ENCODE peak calls at places on chromosomes 1 and 21, in four cellular contexts. One of them, this sample, is unnamed. For H3K4me1 and H3K9me3, the result is how much of the 10 kb centered on the place peaks cover.

GRCh38 chr1:114554577-114554976 is 26.8 kb downstream of the BCAS2 start:
- DNase-seq in esophagus muscularis mucosa: no peak
- DNase-seq in lung: no peak
- DNase-seq in upper lobe of right lung: no peak
- DNase-seq in this sample: no peak

GRCh38 chr1:93864175-93864574 is 14.8 kb downstream of the DNTTIP2 start:
- DNase-seq in esophagus muscularis mucosa: no peak
- DNase-seq in lung: no peak
- DNase-seq in upper lobe of right lung: no peak
- DNase-seq in this sample: no peak

GRCh38 chr1:58454343-58454742 is 92.2 kb downstream of the OMA1 start:
- DNase-seq in esophagus muscularis mucosa: no peak
- DNase-seq in lung: no peak
- DNase-seq in upper lobe of right lung: no peak
- DNase-seq in this sample: no peak

GRCh38 chr1:234776875-234777849 is 167.2 kb upstream of the IRF2BP2 start:
- DNase-seq in esophagus muscularis mucosa: peak
- DNase-seq in lung: no peak
- DNase-seq in upper lobe of right lung: no peak
- DNase-seq in this sample: no peak

GRCh38 chr1:198876371-198876871 is 237.6 kb downstream of the PTPRC start:
- DNase-seq in esophagus muscularis mucosa: no peak
- DNase-seq in lung: no peak
- DNase-seq in upper lobe of right lung: no peak
- DNase-seq in this sample: no peak

GRCh38 chr1:163528710-163529348 is 207.1 kb downstream of the NUF2 start:
- DNase-seq in esophagus muscularis mucosa: no peak
- DNase-seq in lung: no peak
- DNase-seq in upper lobe of right lung: no peak
- DNase-seq in this sample: peak

GRCh38 chr1:8965121-8965820 is 19.6 kb downstream of the CA6 start:
- DNase-seq in esophagus muscularis mucosa: no peak
- DNase-seq in lung: no peak
- DNase-seq in upper lobe of right lung: no peak
- DNase-seq in this sample: no peak

GRCh38 chr1:70764747-70765146 is 282.9 kb downstream of the PTGER3 start:
- DNase-seq in esophagus muscularis mucosa: no peak
- DNase-seq in lung: no peak
- DNase-seq in upper lobe of right lung: no peak
- DNase-seq in this sample: no peak

GRCh38 chr1:112358061-112358770 is 37.8 kb upstream of the CTTNBP2NL start:
- DNase-seq in esophagus muscularis mucosa: peak
- DNase-seq in lung: no peak
- DNase-seq in upper lobe of right lung: no peak
- DNase-seq in this sample: no peak

GRCh38 chr21:43362928-43363314 is 64.0 kb downstream of the SIK1 start:
- DNase-seq in esophagus muscularis mucosa: no peak
- DNase-seq in lung: no peak
- DNase-seq in upper lobe of right lung: no peak
- DNase-seq in this sample: peak

GRCh38 chr1:37177230-37177864 is 143.0 kb upstream of the GRIK3 start:
- DNase-seq in esophagus muscularis mucosa: peak
- DNase-seq in lung: no peak
- DNase-seq in upper lobe of right lung: no peak
- DNase-seq in this sample: peak

GRCh38 chr1:150596095-150596892 is 16.9 kb upstream of the MCL1 start:
- DNase-seq in esophagus muscularis mucosa: no peak
- DNase-seq in lung: no peak
- DNase-seq in upper lobe of right lung: no peak
- DNase-seq in this sample: no peak

GRCh38 chr1:8427493-8427892 is 109.6 kb downstream of the SLC45A1 start:
- DNase-seq in esophagus muscularis mucosa: no peak
- DNase-seq in lung: no peak
- DNase-seq in upper lobe of right lung: no peak
- DNase-seq in this sample: no peak

GRCh38 chr1:228305721-228306152 is 97.9 kb downstream of the OBSCN start:
- DNase-seq in esophagus muscularis mucosa: no peak
- DNase-seq in lung: no peak
- DNase-seq in upper lobe of right lung: no peak
- DNase-seq in this sample: peak

GRCh38 chr1:37946703-37947360 is at the start of gene INPP5B:
- DNase-seq in esophagus muscularis mucosa: peak
- DNase-seq in lung: peak
- DNase-seq in upper lobe of right lung: peak
- DNase-seq in this sample: peak

GRCh38 chr1:105492941-105493340 is 1563.5 kb upstream of the PRMT6 start:
- DNase-seq in esophagus muscularis mucosa: no peak
- DNase-seq in lung: no peak
- DNase-seq in upper lobe of right lung: no peak
- DNase-seq in this sample: no peak

GRCh38 chr1:211738709-211739301 is 63.4 kb upstream of the NEK2 start:
- DNase-seq in esophagus muscularis mucosa: peak
- DNase-seq in lung: no peak
- DNase-seq in upper lobe of right lung: no peak
- DNase-seq in this sample: no peak

GRCh38 chr1:26949266-26949925 is 10.9 kb downstream of the KDF1 start:
- DNase-seq in esophagus muscularis mucosa: no peak
- DNase-seq in lung: no peak
- DNase-seq in upper lobe of right lung: no peak
- DNase-seq in this sample: no peak

GRCh38 chr1:115299266-115299665 is 38.8 kb downstream of the NGF start:
- DNase-seq in esophagus muscularis mucosa: no peak
- DNase-seq in lung: no peak
- DNase-seq in upper lobe of right lung: no peak
- DNase-seq in this sample: no peak

GRCh38 chr1:153699116-153699515 is 20.6 kb downstream of the NPR1 start:
- DNase-seq in esophagus muscularis mucosa: no peak
- DNase-seq in lung: no peak
- DNase-seq in upper lobe of right lung: no peak
- DNase-seq in this sample: no peak

GRCh38 chr1:206658264-206658980 is 23.1 kb downstream of the DYRK3 start:
- DNase-seq in esophagus muscularis mucosa: no peak
- DNase-seq in lung: no peak
- DNase-seq in upper lobe of right lung: peak
- DNase-seq in this sample: no peak

GRCh38 chr21:26332873-26333272 is 162.3 kb upstream of the APP start:
- DNase-seq in esophagus muscularis mucosa: no peak
- DNase-seq in lung: no peak
- DNase-seq in upper lobe of right lung: no peak
- DNase-seq in this sample: no peak

DNA sequence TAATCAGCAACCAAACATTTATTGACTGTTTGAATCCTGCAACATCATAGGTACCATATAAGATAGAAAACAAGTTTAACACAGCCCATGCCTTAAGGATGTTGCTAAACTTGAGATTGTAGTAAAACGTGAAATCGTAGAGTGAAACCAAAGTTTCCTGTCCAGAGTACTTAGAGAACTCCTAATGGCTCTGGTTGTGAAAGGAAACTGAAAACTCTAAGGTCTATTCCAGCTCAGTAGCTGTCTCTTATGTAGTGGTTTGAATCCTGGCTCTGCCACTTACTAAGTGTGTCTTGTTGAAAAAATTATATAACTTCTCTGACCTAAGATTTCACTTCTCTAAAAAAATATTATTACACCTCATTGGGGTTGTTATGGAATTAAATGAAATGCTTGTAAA is 310.9 kb downstream of the NTNG1 start:
- DNase-seq in esophagus muscularis mucosa: no peak
- DNase-seq in lung: no peak
- DNase-seq in upper lobe of right lung: no peak
- DNase-seq in this sample: no peak
- H3K4me3 ChIP-seq in esophagus muscularis mucosa: no peak
- H3K4me3 ChIP-seq in lung: no peak
- H3K4me3 ChIP-seq in upper lobe of right lung: no peak
- H3K4me3 ChIP-seq in this sample: no peak

DNA sequence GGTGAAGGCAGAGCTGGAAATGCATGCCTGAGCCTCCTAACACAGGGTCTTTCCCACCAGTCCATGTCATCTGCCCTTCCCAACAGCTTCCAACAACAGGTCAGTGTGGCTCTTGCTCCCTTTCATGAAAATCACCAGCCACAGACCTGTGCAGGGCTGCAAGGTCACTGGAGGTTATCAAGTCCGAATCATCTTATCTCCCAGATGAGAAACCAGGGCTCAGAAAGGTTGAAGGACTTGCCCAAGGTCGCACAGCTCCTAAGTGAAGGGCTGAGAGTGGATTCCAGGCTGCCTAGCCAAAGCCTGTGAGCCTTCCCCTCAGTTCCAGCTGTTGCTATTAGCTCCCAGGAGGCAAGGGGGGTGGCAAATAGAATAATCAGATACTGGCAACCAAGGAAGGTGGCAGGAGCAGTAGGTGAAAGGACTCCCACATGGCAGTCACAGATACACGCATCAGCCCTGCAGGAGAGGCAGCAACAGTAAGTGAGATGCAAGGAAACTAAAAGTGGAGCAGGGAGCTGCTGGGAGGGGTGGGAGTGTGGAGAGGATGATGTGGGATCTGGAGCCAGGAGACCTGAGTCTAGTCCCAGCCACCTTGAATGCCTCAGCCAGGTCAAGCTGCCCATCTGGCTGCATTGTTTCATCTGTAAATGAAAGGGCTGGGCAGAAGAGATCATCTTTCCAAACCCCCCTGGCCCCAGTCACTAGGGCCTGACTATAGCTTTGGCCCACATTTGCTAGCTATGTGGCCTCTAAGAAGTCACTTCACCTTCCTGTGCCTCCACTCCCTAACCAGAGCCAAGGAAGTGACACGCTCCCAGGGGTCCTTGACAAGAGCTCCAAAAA is 74.1 kb downstream of the SSBP3 start:
- DNase-seq in esophagus muscularis mucosa: no peak
- DNase-seq in lung: no peak
- DNase-seq in upper lobe of right lung: no peak
- DNase-seq in this sample: no peak
- H3K4me1 ChIP-seq in esophagus muscularis mucosa: half or more
- H3K4me1 ChIP-seq in lung: under half
- H3K4me1 ChIP-seq in upper lobe of right lung: half or more
- H3K4me1 ChIP-seq in this sample: under half

GRCh38 chr1:247721222-247721621 is 4.8 kb upstream of the OR6F1 start:
- DNase-seq in esophagus muscularis mucosa: no peak
- DNase-seq in lung: no peak
- DNase-seq in upper lobe of right lung: no peak
- DNase-seq in this sample: no peak

GRCh38 chr1:247713753-247714152 is 2.7 kb downstream of the OR6F1 start:
- DNase-seq in esophagus muscularis mucosa: no peak
- DNase-seq in lung: no peak
- DNase-seq in upper lobe of right lung: no peak
- DNase-seq in this sample: no peak

DNA sequence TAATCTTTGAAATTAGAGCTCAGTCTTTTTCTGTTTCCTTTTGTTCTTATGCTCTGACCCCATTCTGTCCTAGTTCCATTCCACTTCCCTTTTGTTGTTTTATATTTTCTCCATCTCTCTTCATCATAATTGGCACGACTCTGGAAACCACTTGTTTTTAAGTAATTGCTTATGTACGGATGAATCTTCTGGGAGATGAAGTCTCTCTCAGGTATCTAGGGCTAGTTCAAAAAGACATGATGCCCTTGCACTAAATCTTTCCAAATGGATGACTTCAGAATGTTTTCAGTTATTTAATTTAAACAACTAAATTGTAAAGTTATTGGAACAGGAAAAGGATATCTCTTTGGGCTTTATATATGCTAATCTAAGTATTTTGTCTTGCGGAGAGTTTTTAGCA is at the start of gene OR6F1:
- DNase-seq in esophagus muscularis mucosa: no peak
- DNase-seq in lung: no peak
- DNase-seq in upper lobe of right lung: no peak
- DNase-seq in this sample: no peak
- H3K9me3 ChIP-seq in esophagus muscularis mucosa: under half
- H3K9me3 ChIP-seq in lung: under half
- H3K9me3 ChIP-seq in upper lobe of right lung: under half
- H3K9me3 ChIP-seq in this sample: under half

GRCh38 chr1:159076438-159076752 is 171 bp downstream of the AIM2 start:
- DNase-seq in esophagus muscularis mucosa: no peak
- DNase-seq in lung: no peak
- DNase-seq in upper lobe of right lung: no peak
- DNase-seq in this sample: no peak
- H3K4me3 ChIP-seq in esophagus muscularis mucosa: no peak
- H3K4me3 ChIP-seq in lung: no peak
- H3K4me3 ChIP-seq in upper lobe of right lung: peak
- H3K4me3 ChIP-seq in this sample: no peak

DNA sequence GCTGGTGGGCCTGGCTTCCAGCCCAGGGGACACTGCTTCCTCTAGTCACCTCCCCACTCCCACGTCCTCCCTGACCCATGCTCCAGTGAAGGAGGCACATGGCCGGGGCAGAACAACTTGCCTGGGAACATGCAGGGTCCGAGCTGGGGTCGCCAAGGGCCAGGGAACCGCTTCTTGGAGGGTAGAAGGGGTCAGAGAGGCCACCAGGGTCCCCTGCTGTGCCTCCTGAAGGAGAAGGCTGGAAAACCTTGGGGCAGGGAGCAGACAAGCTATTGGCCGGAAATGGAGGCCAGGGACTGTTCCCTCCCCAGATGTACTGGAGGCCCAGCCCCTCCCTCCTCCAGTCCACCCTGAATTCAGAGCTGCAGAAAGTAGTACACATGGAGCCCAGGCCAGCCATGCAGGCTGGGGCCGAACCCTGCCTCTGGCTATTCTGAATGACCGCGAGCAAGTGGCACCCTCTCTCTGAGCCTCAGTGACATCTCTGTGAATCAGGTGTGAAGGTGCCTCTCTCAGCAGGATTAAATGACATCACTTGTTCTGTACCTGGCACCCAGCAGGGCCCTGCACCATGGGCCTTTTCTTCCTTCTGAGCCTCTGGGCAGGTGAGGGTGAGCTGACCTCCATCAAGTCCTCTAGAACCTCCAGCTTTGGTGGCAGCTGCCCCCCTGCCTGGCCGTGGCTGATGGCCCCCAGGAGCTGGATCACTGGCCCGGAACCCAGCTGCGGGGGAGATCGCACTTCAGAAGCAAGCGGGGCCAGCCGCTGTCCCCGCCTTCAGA is 15.7 kb downstream of the SPOCD1 start:
- DNase-seq in esophagus muscularis mucosa: no peak
- DNase-seq in lung: no peak
- DNase-seq in upper lobe of right lung: no peak
- DNase-seq in this sample: no peak
- H3K4me1 ChIP-seq in esophagus muscularis mucosa: under half
- H3K4me1 ChIP-seq in lung: under half
- H3K4me1 ChIP-seq in upper lobe of right lung: under half
- H3K4me1 ChIP-seq in this sample: under half

GRCh38 chr21:37398697-37399096 is 32.1 kb downstream of the DYRK1A start:
- DNase-seq in esophagus muscularis mucosa: no peak
- DNase-seq in lung: no peak
- DNase-seq in upper lobe of right lung: no peak
- DNase-seq in this sample: no peak
- H3K9me3 ChIP-seq in esophagus muscularis mucosa: under half
- H3K9me3 ChIP-seq in lung: under half
- H3K9me3 ChIP-seq in upper lobe of right lung: under half
- H3K9me3 ChIP-seq in this sample: under half

This sample was measured in right cardiac atrium.